ENCODE peak calls at places on chromosomes 4 and X, in five cellular contexts. H is GM12878, S is HCT116, V is SK-N-SH, C is K562. T is an unnamed sample. For H3K27me3 and H4K20me1, the result is how much of the 10 kb centered on the place peaks cover.

GRCh38 chr4:74546020-74546419 is 101.1 kb downstream of the AREG start:
- DNase-seq in H (no peak), S (no peak), V (no peak), C (no peak), T (peak)

GRCh38 chr4:31458813-31459212 is 738.6 kb downstream of the PCDH7 start:
- DNase-seq in H (no peak), S (no peak), V (no peak), C (no peak), T (no peak)

GRCh38 chrX:120485562-120486520 is 16.7 kb upstream of the LAMP2 start:
- DNase-seq in H (peak), S (peak), V (peak), C (peak), T (peak)

GRCh38 chr4:90603540-90603939 is 476.3 kb downstream of the CCSER1 start:
- DNase-seq in H (no peak), S (no peak), V (no peak), C (no peak), T (no peak)

GRCh38 chr4:54296548-54297203 is 67.6 kb downstream of the PDGFRA start:
- DNase-seq in H (no peak), S (no peak), V (no peak), C (no peak), T (no peak)

GRCh38 chr4:8540072-8540471 is 40.1 kb upstream of the GPR78 start:
- DNase-seq in H (peak), S (no peak), V (no peak), C (no peak), T (no peak)

GRCh38 chr4:47525154-47525819 is 40.2 kb downstream of the ATP10D start:
- DNase-seq in H (no peak), S (peak), V (no peak), C (no peak), T (no peak)

GRCh38 chr4:124181045-124181444 is 531.5 kb downstream of the ANKRD50 start:
- DNase-seq in H (no peak), S (no peak), V (no peak), C (no peak), T (no peak)

GRCh38 chrX:144819406-144819805 is 427.9 kb upstream of the SPANXN1 start:
- DNase-seq in H (no peak), S (no peak), V (no peak), C (no peak), T (no peak)

GRCh38 chrX:39258331-39258730 is 457.1 kb downstream of the MID1IP1 start:
- DNase-seq in H (no peak), S (no peak), V (no peak), C (peak), T (no peak)

GRCh38 chr4:54493862-54494261 is 163.9 kb upstream of the KIT start:
- DNase-seq in H (no peak), S (no peak), V (no peak), C (no peak), T (no peak)

GRCh38 chr4:20317424-20317985 is 65.8 kb downstream of the SLIT2 start:
- DNase-seq in H (no peak), S (no peak), V (no peak), C (no peak), T (no peak)

GRCh38 chr4:142091691-142092182 is 455.4 kb downstream of the IL15 start:
- DNase-seq in H (no peak), S (peak), V (no peak), C (no peak), T (no peak)

GRCh38 chrX:150310417-150310816 is 52.7 kb upstream of the MAMLD1 start:
- DNase-seq in H (no peak), S (no peak), V (no peak), C (no peak), T (no peak)

GRCh38 chr4:47531241-47531953 is 46.3 kb downstream of the ATP10D start:
- DNase-seq in H (peak), S (no peak), V (no peak), C (no peak), T (peak)

GRCh38 chr4:186297013-186297645 is 31.1 kb downstream of the F11 start:
- DNase-seq in H (no peak), S (peak), V (peak), C (peak), T (peak)

GRCh38 chr4:155807021-155807420 is 48.2 kb downstream of the GUCY1B1 start:
- DNase-seq in H (no peak), S (no peak), V (no peak), C (no peak), T (no peak)

GRCh38 chr4:84497220-84497834 is 1.8 kb downstream of the NKX6-1 start:
- DNase-seq in H (no peak), S (no peak), V (peak), C (no peak), T (peak)

GRCh38 chr4:176810481-176811249 is 17.9 kb upstream of the VEGFC start:
- DNase-seq in H (no peak), S (no peak), V (no peak), C (no peak), T (no peak)

GRCh38 chrX:34119122-34119521 is 13.0 kb downstream of the FAM47A start:
- DNase-seq in H (no peak), S (no peak), V (no peak), C (no peak), T (no peak)

GRCh38 chrX:106728337-106728736 is 1.8 kb downstream of the RNF128 start:
- DNase-seq in H (no peak), S (no peak), V (no peak), C (no peak), T (no peak)

GRCh38 chr4:13905543-13905942 is 278.0 kb upstream of the BOD1L1 start:
- DNase-seq in H (no peak), S (no peak), V (no peak), C (no peak), T (no peak)

GRCh38 chr4:45453258-45453841 is 670.5 kb downstream of the GABRG1 start:
- DNase-seq in H (no peak), S (no peak), V (peak), C (no peak), T (peak)

GRCh38 chr4:188403272-188403671 is 264.0 kb downstream of the TRIML1 start:
- DNase-seq in H (no peak), S (no peak), V (peak), C (no peak), T (peak)
- TF ChIP-seq REST in H (no peak), S (no peak), V (no peak), C (no peak), T (no peak)

DNA sequence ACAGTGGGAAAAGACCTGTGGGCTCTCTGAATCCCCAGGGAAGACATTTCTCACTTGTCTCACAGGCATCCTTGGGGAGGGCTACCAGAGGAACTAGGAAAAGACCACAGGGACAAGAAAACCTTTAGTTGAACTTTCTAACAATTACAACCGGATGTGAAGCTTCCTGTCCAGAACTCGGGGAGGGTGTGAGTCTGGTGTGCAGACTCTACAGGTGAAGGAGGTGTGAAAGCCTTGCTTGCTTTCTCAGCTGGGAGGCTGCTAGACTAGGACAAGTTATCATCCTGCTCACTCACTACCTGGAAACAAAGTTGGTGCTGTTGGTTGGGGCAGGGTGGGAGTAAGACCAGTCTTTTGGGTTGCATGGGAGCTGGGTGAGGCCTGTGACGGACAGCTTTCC is 158.5 kb upstream of the PBDC1 start:
- DNase-seq in H (no peak), S (no peak), V (no peak), C (no peak), T (no peak)
- H3K27me3 ChIP-seq in H (under half), S (under half), V (under half), C (under half), T (under half)

GRCh38 chr4:2486981-2487380 is 18.1 kb downstream of the RNF4 start:
- DNase-seq in H (no peak), S (no peak), V (no peak), C (no peak), T (no peak)

GRCh38 chr4:2492970-2493369 is 24.1 kb downstream of the RNF4 start:
- DNase-seq in H (no peak), S (no peak), V (no peak), C (no peak), T (no peak)

GRCh38 chr4:2489081-2489805 is 20.3 kb downstream of the RNF4 start:
- DNase-seq in H (no peak), S (no peak), V (no peak), C (no peak), T (peak)

GRCh38 chr4:2487632-2488031 is 18.7 kb downstream of the RNF4 start:
- DNase-seq in H (no peak), S (no peak), V (no peak), C (no peak), T (no peak)

GRCh38 chr4:2489841-2490552 is 21.1 kb downstream of the RNF4 start:
- DNase-seq in H (no peak), S (no peak), V (no peak), C (no peak), T (no peak)
- H4K20me1 ChIP-seq in H (under half), S (under half), V (half or more), C (under half), T (half or more)

GRCh38 chrX:41491267-41492004 is 44.3 kb downstream of the NYX start:
- DNase-seq in H (no peak), S (peak), V (no peak), C (no peak), T (peak)
- TF ChIP-seq REST in H (no peak), S (no peak), V (no peak), C (no peak), T (no peak)

GRCh38 chr4:56655209-56655626 is 25.9 kb downstream of the HOPX start:
- DNase-seq in H (no peak), S (no peak), V (peak), C (no peak), T (peak)
- H3K27me3 ChIP-seq in H (under half), S (under half), V (half or more), C (under half), T (half or more)

GRCh38 chrX:153533041-153533565 is 15.7 kb downstream of the ATP2B3 start:
- DNase-seq in H (no peak), S (no peak), V (no peak), C (no peak), T (no peak)
- H4K20me1 ChIP-seq in H (under half), S (under half), V (under half), C (under half), T (under half)

GRCh38 chr4:100842856-100843255 is 325.0 kb upstream of the EMCN start:
- DNase-seq in H (no peak), S (no peak), V (no peak), C (no peak), T (no peak)
- TF ChIP-seq REST in H (no peak), S (no peak), V (no peak), C (no peak), T (no peak)

GRCh38 chr4:150583287-150584197 is 1.6 kb downstream of the MAB21L2 start:
- DNase-seq in H (no peak), S (no peak), V (peak), C (no peak), T (peak)

GRCh38 chr4:150582101-150582565 is at the start of gene MAB21L2:
- DNase-seq in H (no peak), S (no peak), V (peak), C (no peak), T (peak)

GRCh38 chr4:150581611-150582010 is 340 bp upstream of the MAB21L2 start:
- DNase-seq in H (no peak), S (no peak), V (peak), C (no peak), T (peak)

GRCh38 chr4:150584198-150584593 is 2.2 kb downstream of the MAB21L2 start:
- DNase-seq in H (no peak), S (no peak), V (no peak), C (no peak), T (no peak)

GRCh38 chr4:150582881-150583286 is 933 bp downstream of the MAB21L2 start:
- DNase-seq in H (no peak), S (no peak), V (peak), C (no peak), T (peak)
- H3K27me3 ChIP-seq in H (under half), S (under half), V (under half), C (under half), T (half or more)

DNA sequence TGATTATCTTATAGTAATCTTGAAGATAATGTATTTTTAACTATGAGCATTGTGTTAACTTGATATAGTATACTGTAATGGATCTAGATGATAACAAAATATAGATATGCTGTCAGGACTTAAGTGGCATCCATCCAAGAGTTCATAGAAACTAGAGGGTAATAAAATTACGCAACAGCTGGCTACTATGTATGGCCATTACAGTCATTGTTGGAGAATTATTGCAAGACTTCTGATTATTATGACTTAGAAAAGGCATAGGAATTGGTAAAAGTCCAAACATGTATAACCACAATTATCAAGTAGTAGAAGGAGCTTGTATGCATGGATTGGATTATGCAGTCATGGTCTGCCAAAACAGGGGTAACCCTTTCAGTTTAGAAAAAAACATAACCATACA is 9.5 kb downstream of the OGT start:
- DNase-seq in H (no peak), S (no peak), V (no peak), C (no peak), T (no peak)
- H4K20me1 ChIP-seq in H (under half), S (under half), V (half or more), C (under half), T (under half)